ENCODE peak calls at places on chromosome 9, in seven cellular contexts. S is WERI-Rb-1, H is fibroblast of pulmonary artery, X is K562, L is NB4, O is left ventricle myocardium inferior, U is AG04450. D is an unnamed sample.
A peak's percentile ranks its signal among the peaks of the same experiment; 100 is the strongest.

GRCh38 chr9:125884196-125884595 is 137.0 kb downstream of the PBX3 start:
- DNase-seq in H (peak; percentile 11), L (no peak), S (no peak), O (no peak), X (no peak), U (no peak), D (no peak)

GRCh38 chr9:127163409-127163808 is 41.0 kb upstream of the ANGPTL2 start:
- DNase-seq in X (no peak), S (no peak), U (no peak), H (peak; percentile 88), O (no peak), L (peak; percentile 91), D (peak; percentile 45)

GRCh38 chr9:73180373-73180772 is 28.7 kb downstream of the ANXA1 start:
- DNase-seq in X (no peak), H (peak; percentile 53), U (no peak), S (no peak), L (peak; percentile 24), O (no peak), D (no peak)

GRCh38 chr9:33341182-33341581 is 50.9 kb downstream of the NFX1 start:
- DNase-seq in L (no peak), U (no peak), S (no peak), H (no peak), O (no peak), X (no peak), D (no peak)

GRCh38 chr9:137575382-137575724 is 3.4 kb downstream of the DPH7 start:
- DNase-seq in X (peak; percentile 48), H (no peak), L (no peak), U (no peak), O (no peak), S (no peak), D (no peak)

GRCh38 chr9:125521462-125522327 is 185.3 kb downstream of the MAPKAP1 start:
- DNase-seq in L (peak; percentile 55), X (no peak), S (no peak), H (peak; percentile 93), O (no peak), U (peak; percentile 82), D (peak; percentile 84)

GRCh38 chr9:132855904-132856303 is 22.2 kb downstream of the AK8 start:
- DNase-seq in X (no peak), L (no peak), U (no peak), S (no peak), H (no peak), O (no peak), D (no peak)

GRCh38 chr9:120698766-120699165 is 15.5 kb downstream of the MEGF9 start:
- DNase-seq in S (no peak), H (no peak), X (no peak), L (no peak), O (no peak), U (no peak), D (no peak)

GRCh38 chr9:131899248-131899882 is 159.5 kb upstream of the RAPGEF1 start:
- DNase-seq in L (no peak), S (no peak), H (no peak), U (no peak), X (no peak), O (no peak), D (no peak)

DNA sequence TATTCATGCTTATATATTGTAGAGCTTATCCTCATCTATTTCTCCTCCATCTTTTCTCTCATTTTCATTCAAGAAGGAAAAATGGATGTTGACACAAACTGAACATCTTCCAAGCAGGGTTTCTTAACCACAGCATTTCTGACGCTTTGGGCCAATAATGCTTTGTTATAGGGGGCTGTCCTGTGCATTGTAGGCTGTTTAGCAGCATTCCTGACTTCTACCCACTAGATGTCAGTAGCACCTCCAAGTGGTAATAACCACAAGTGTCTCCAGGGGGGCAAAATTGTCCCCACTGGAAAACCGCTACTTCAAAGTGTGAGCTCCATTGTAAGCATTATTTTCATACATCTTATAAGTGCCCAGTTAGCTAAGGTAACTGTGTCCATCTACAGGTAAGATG is 2.6 kb upstream of the TXNDC8 start:
- DNase-seq in U (no peak), S (peak; percentile 9), O (no peak), X (no peak), H (peak; percentile 49), L (peak; percentile 24), D (no peak)
- TF ChIP-seq CTCF in U (peak; percentile 48), S (peak; percentile 30), O (no peak), X (peak; percentile 64), H (peak; percentile 62), L (peak; percentile 35), D (peak; percentile 24)

DNA sequence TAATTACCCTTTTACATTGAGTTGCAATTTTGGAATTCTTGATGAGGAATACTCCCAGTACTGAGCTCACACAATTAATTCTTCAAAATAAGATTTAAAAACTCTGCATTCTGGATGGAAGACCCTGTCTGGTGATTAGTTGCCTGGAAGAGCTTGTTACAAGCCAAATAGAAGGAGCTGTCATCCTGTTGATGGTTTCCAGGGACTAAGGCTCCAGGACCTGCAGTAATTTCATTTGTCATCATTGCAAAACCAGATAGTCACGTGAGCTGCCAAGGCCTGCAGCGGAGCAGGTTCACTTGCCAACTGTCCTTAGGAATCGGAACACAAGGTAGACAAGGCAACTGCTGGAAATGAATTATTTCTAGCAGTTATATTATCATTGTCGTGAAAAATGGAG is 597.7 kb downstream of the CCDC171 start:
- DNase-seq in X (no peak), U (no peak), O (no peak), L (peak; percentile 28), H (peak; percentile 69), S (no peak), D (no peak)
- TF ChIP-seq CTCF in X (no peak), U (no peak), O (no peak), L (no peak), H (no peak), S (no peak), D (no peak)

DNA sequence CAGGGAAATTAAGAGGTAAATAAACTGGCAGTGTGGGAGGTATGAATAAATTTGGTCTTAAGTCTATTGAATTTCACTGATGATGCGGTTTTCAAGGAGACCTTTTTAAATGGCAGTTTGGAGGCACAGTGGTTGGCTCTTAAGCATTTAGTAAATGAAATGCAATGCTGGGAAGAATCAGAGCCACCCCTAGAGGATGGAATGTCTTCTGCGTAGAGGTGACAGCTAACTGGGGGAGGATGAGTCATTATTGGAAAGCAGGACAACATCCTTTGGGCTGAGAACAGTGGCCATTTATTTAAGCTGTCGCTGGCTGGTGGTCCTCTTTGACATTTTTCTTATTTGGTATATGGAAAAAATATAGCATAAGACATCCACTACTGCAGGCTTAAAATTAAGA is 163.2 kb downstream of the SH3GL2 start:
- DNase-seq in U (no peak), L (no peak), X (no peak), O (no peak), H (no peak), S (peak; percentile 41), D (no peak)
- TF ChIP-seq CTCF in U (no peak), L (no peak), X (no peak), O (no peak), H (no peak), S (peak; percentile 68), D (peak; percentile 1)

GRCh38 chr9:133943781-133944745 is 48.1 kb downstream of the VAV2 start:
- DNase-seq in U (no peak), H (no peak), S (peak; percentile 92), X (no peak), O (peak; percentile 13), L (no peak), D (peak; percentile 83)

GRCh38 chr9:133945314-133945975 is 46.7 kb downstream of the VAV2 start:
- DNase-seq in O (peak; percentile 6), U (no peak), X (no peak), L (no peak), S (no peak), H (no peak), D (no peak)

GRCh38 chr9:133945977-133946753 is 46.0 kb downstream of the VAV2 start:
- DNase-seq in S (no peak), L (peak; percentile 30), O (peak; percentile 5), X (no peak), U (no peak), H (no peak), D (no peak)

GRCh38 chr9:133943036-133943780 is 48.9 kb downstream of the VAV2 start:
- DNase-seq in U (no peak), O (peak; percentile 8), L (no peak), X (no peak), S (no peak), H (no peak), D (no peak)

DNA sequence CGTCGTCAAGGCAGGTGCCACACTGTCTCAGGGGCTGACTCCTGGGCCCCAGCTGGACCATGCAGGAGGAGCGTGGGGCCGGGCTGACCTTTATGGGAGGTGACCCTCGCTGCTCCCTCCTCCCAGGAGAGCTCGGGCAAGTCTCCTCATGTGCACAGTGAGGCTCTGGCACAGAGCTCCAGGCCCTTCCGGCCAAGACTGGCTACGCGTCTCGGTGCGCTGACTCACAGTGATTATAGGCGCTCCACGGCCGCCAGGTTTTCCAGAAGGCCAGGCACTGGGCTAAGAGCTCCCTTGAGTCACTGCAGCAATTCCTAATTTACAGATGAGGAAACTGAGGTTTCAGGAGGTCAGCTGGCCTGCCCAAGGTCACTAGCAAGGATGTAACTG is 47.4 kb downstream of the VAV2 start:
- DNase-seq in O (peak; percentile 9), L (no peak), U (no peak), H (peak; percentile 83), S (no peak), X (no peak), D (peak; percentile 59)
- TF ChIP-seq CTCF in O (no peak), L (no peak), U (no peak), H (no peak), S (no peak), X (no peak), D (no peak)

D was measured in kidney epithelial cell.